ENCODE peak calls at places on chromosomes 3 and 15, in eight cellular contexts. N, L, I, D, G, J, X and A are unnamed samples.

GRCh38 chr15:60324706-60325438 is 72.9 kb downstream of the ANXA2 start:
- DNase-seq in N (no peak), L (no peak), I (no peak), D (no peak), G (no peak), J (no peak), X (no peak), A (no peak)

GRCh38 chr3:6857510-6857909 is 3.4 kb upstream of the GRM7 start:
- DNase-seq in N (no peak), L (no peak), I (no peak), D (no peak), G (no peak), J (no peak), X (no peak), A (no peak)

GRCh38 chr15:99291643-99292042 is 40.4 kb downstream of the LRRC28 start:
- DNase-seq in N (no peak), L (no peak), I (no peak), D (no peak), G (no peak), J (no peak), X (no peak), A (no peak)

GRCh38 chr3:139353920-139354556 is 10.2 kb downstream of the MRPS22 start:
- DNase-seq in N (peak), L (peak), I (no peak), D (no peak), G (peak), J (no peak), X (no peak), A (peak)

GRCh38 chr15:74822233-74822632 is 4.2 kb upstream of the CPLX3 start:
- DNase-seq in N (no peak), L (no peak), I (no peak), D (no peak), G (no peak), J (no peak), X (no peak), A (no peak)

GRCh38 chr15:54594115-54594514 is 602.6 kb downstream of the RSL24D1 start:
- DNase-seq in N (no peak), L (no peak), I (no peak), D (no peak), G (no peak), J (no peak), X (no peak), A (no peak)

GRCh38 chr15:97748576-97748975 is 211.9 kb upstream of the ARRDC4 start:
- DNase-seq in N (no peak), L (no peak), I (no peak), D (no peak), G (no peak), J (no peak), X (no peak), A (no peak)

GRCh38 chr15:49323207-49323606 is 99.8 kb upstream of the FGF7 start:
- DNase-seq in N (no peak), L (no peak), I (no peak), D (no peak), G (no peak), J (no peak), X (no peak), A (no peak)

GRCh38 chr3:106030620-106030945 is 161.8 kb upstream of the CBLB start:
- DNase-seq in N (no peak), L (no peak), I (no peak), D (no peak), G (no peak), J (no peak), X (no peak), A (no peak)

GRCh38 chr15:44157679-44158078 is 37.4 kb downstream of the FRMD5 start:
- DNase-seq in N (no peak), L (peak), I (no peak), D (no peak), G (no peak), J (no peak), X (no peak), A (no peak)

GRCh38 chr15:65930134-65930533 is 60.8 kb downstream of the RAB11A start:
- DNase-seq in N (no peak), L (no peak), I (no peak), D (no peak), G (no peak), J (no peak), X (no peak), A (no peak)

GRCh38 chr3:78112266-78112665 is 1072.4 kb downstream of the ROBO2 start:
- DNase-seq in N (no peak), L (peak), I (no peak), D (no peak), G (no peak), J (no peak), X (no peak), A (no peak)

GRCh38 chr3:105039004-105039403 is 327.7 kb upstream of the ALCAM start:
- DNase-seq in N (no peak), L (no peak), I (no peak), D (no peak), G (no peak), J (no peak), X (no peak), A (no peak)

GRCh38 chr15:27123808-27124207 is 152.8 kb downstream of the GABRG3 start:
- DNase-seq in N (no peak), L (no peak), I (no peak), D (no peak), G (no peak), J (no peak), X (no peak), A (no peak)

GRCh38 chr3:65995030-65995429 is 43.7 kb downstream of the MAGI1 start:
- DNase-seq in N (no peak), L (peak), I (no peak), D (no peak), G (no peak), J (no peak), X (no peak), A (no peak)

GRCh38 chr3:125594581-125595011 is 701 bp downstream of the OSBPL11 start:
- DNase-seq in N (peak), L (no peak), I (no peak), D (no peak), G (peak), J (no peak), X (peak), A (no peak)

GRCh38 chr15:41490355-41490754 is 3.3 kb upstream of the ITPKA start:
- DNase-seq in N (no peak), L (peak), I (no peak), D (no peak), G (no peak), J (no peak), X (no peak), A (no peak)

GRCh38 chr3:32420138-32420981 is 28.7 kb downstream of the CMTM7 start:
- DNase-seq in N (peak), L (no peak), I (no peak), D (no peak), G (peak), J (no peak), X (peak), A (no peak)

GRCh38 chr15:92290359-92290992 is 103.2 kb upstream of the ST8SIA2 start:
- DNase-seq in N (no peak), L (no peak), I (no peak), D (no peak), G (no peak), J (no peak), X (no peak), A (no peak)

GRCh38 chr15:34241376-34242350 is 16.8 kb downstream of the EMC4 start:
- DNase-seq in N (peak), L (peak), I (no peak), D (peak), G (peak), J (no peak), X (no peak), A (peak)

GRCh38 chr3:114775395-114775794 is 371.7 kb downstream of the ZBTB20 start:
- DNase-seq in N (no peak), L (peak), I (no peak), D (no peak), G (no peak), J (no peak), X (no peak), A (no peak)

GRCh38 chr3:188124184-188124583 is 29.8 kb upstream of the LPP start:
- DNase-seq in N (no peak), L (peak), I (no peak), D (no peak), G (no peak), J (no peak), X (no peak), A (no peak)

GRCh38 chr3:63477494-63478129 is 174.9 kb upstream of the SNTN start:
- DNase-seq in N (no peak), L (no peak), I (no peak), D (no peak), G (no peak), J (no peak), X (peak), A (no peak)

GRCh38 chr15:66747866-66748265 is 45.8 kb downstream of the SMAD6 start:
- DNase-seq in N (no peak), L (no peak), I (no peak), D (no peak), G (no peak), J (no peak), X (no peak), A (no peak)

GRCh38 chr3:53846851-53847155 is 435 bp downstream of the IL17RB start:
- DNase-seq in N (no peak), L (no peak), I (no peak), D (no peak), G (no peak), J (no peak), X (no peak), A (no peak)

GRCh38 chr3:24583004-24583403 is 88.4 kb upstream of the THRB start:
- DNase-seq in N (no peak), L (peak), I (no peak), D (no peak), G (peak), J (no peak), X (no peak), A (peak)

GRCh38 chr3:11379238-11379823 is 107.1 kb downstream of the ATG7 start:
- DNase-seq in N (no peak), L (peak), I (no peak), D (no peak), G (peak), J (no peak), X (no peak), A (no peak)

GRCh38 chr3:118765636-118766305 is 268.9 kb downstream of the IGSF11 start:
- DNase-seq in N (no peak), L (no peak), I (no peak), D (no peak), G (no peak), J (no peak), X (no peak), A (no peak)

GRCh38 chr15:80174017-80174746 is 21.4 kb downstream of the FAH start:
- DNase-seq in N (no peak), L (peak), I (no peak), D (no peak), G (no peak), J (no peak), X (no peak), A (no peak)

GRCh38 chr15:60548101-60548500 is 69.2 kb upstream of the ICE2 start:
- DNase-seq in N (no peak), L (no peak), I (no peak), D (no peak), G (no peak), J (no peak), X (no peak), A (no peak)

GRCh38 chr3:119323401-119324107 is 29.4 kb downstream of the ARHGAP31 start:
- DNase-seq in N (peak), L (no peak), I (no peak), D (peak), G (no peak), J (no peak), X (no peak), A (no peak)

GRCh38 chr3:133661454-133662255 is at the start of gene TOPBP1:
- DNase-seq in N (peak), L (peak), I (peak), D (peak), G (peak), J (peak), X (peak), A (peak)

GRCh38 chr3:71859128-71859519 is 74.2 kb upstream of the PROK2 start:
- DNase-seq in N (peak), L (peak), I (no peak), D (no peak), G (peak), J (no peak), X (no peak), A (peak)

GRCh38 chr15:62138124-62138523 is 27.0 kb downstream of the C2CD4B start:
- DNase-seq in N (no peak), L (peak), I (no peak), D (no peak), G (no peak), J (no peak), X (no peak), A (no peak)

GRCh38 chr3:188531210-188531609 is 377.3 kb downstream of the LPP start:
- DNase-seq in N (no peak), L (no peak), I (no peak), D (no peak), G (no peak), J (no peak), X (no peak), A (no peak)

GRCh38 chr3:37944243-37944955 is 46.2 kb upstream of the VILL start:
- DNase-seq in N (no peak), L (peak), I (no peak), D (no peak), G (no peak), J (no peak), X (no peak), A (no peak)